ENCODE peak calls at places on chromosome 9, in four cellular contexts. X, D, Y and J are unnamed samples.

GRCh38 chr9:89195149-89195797 is 16.7 kb upstream of the SHC3 start:
- DNase-seq in Y (no peak), D (no peak), X (no peak), J (no peak)

GRCh38 chr9:131649646-131650045 is 90.2 kb downstream of the RAPGEF1 start:
- DNase-seq in D (no peak), X (no peak), Y (no peak), J (no peak)

GRCh38 chr9:132249123-132249522 is 87.3 kb downstream of the NTNG2 start:
- DNase-seq in X (no peak), Y (no peak), D (no peak), J (no peak)

GRCh38 chr9:130002320-130002719 is 40.7 kb downstream of the FNBP1 start:
- DNase-seq in X (no peak), Y (no peak), D (no peak), J (no peak)

GRCh38 chr9:106913276-106913675 is 50.3 kb downstream of the ZNF462 start:
- DNase-seq in X (no peak), D (no peak), Y (no peak), J (no peak)

GRCh38 chr9:131640438-131641181 is 95.3 kb downstream of the PRRT1B start:
- DNase-seq in Y (no peak), D (no peak), X (no peak), J (no peak)

GRCh38 chr9:132408521-132408920 is 1.5 kb upstream of the CFAP77 start:
- DNase-seq in Y (no peak), D (no peak), X (no peak), J (no peak)

GRCh38 chr9:77987104-77987656 is 44.4 kb downstream of the GNAQ start:
- DNase-seq in X (no peak), D (no peak), Y (no peak), J (no peak)

GRCh38 chr9:10265102-10265708 is 347.6 kb downstream of the PTPRD start:
- DNase-seq in Y (no peak), X (peak), D (no peak), J (no peak)

GRCh38 chr9:14326264-14326826 is 12.4 kb upstream of the NFIB start:
- DNase-seq in D (no peak), X (peak), Y (no peak), J (no peak)